ENCODE peak calls at places on chromosomes 13 and 19, in four cellular contexts. C is IMR-90, F is mammary epithelial cell, H is neural progenitor cell. D is an unnamed sample.

GRCh38 chr13:77979721-77980377 is 61.2 kb upstream of the EDNRB start:
- DNase-seq in C (no peak), F (no peak), H (no peak), D (no peak)

GRCh38 chr13:110133425-110134235 is 173.3 kb downstream of the COL4A1 start:
- DNase-seq in C (no peak), F (no peak), H (no peak), D (no peak)

GRCh38 chr19:42552086-42553065 is 24.1 kb upstream of the CEACAM1 start:
- DNase-seq in C (no peak), F (no peak), H (no peak), D (no peak)

GRCh38 chr13:36207672-36208071 is 6.7 kb downstream of the SOHLH2 start:
- DNase-seq in C (no peak), F (no peak), H (no peak), D (no peak)

GRCh38 chr13:46168341-46168740 is 13.6 kb downstream of the LCP1 start:
- DNase-seq in C (no peak), F (peak; percentile 82), H (no peak), D (no peak)

GRCh38 chr19:50322931-50323781 is 6.0 kb downstream of the KCNC3 start:
- DNase-seq in C (no peak), F (no peak), H (no peak), D (peak; percentile 28)

GRCh38 chr19:53037101-53038097 is 7.1 kb upstream of the ERVV-2 start:
- DNase-seq in C (peak; percentile 41), F (peak; percentile 53), H (peak; percentile 18), D (peak; percentile 68)

GRCh38 chr19:2016041-2016807 is 710 bp upstream of the BTBD2 start:
- DNase-seq in C (peak; percentile 81), F (peak; percentile 66), H (peak; percentile 78), D (peak; percentile 91)

GRCh38 chr13:109509154-109509905 is 277.1 kb downstream of the IRS2 start:
- DNase-seq in C (peak; percentile 66), F (peak; percentile 60), H (no peak), D (no peak)

GRCh38 chr13:46405457-46405856 is 18.4 kb upstream of the RUBCNL start:
- DNase-seq in C (no peak), F (no peak), H (no peak), D (no peak)

GRCh38 chr13:32426191-32426980 is 1.5 kb downstream of the N4BP2L1 start:
- DNase-seq in C (no peak), F (no peak), H (no peak), D (no peak)

GRCh38 chr13:39037410-39037879 is 444 bp downstream of the PROSER1 start:
- DNase-seq in C (no peak), F (no peak), H (no peak), D (no peak)

GRCh38 chr13:39037880-39038568 is at the start of the genes NHLRC3 and PROSER1:
- DNase-seq in C (peak; percentile 88), F (peak; percentile 91), H (peak; percentile 94), D (peak; percentile 79)

GRCh38 chr13:39039033-39039432 is 777 bp downstream of the NHLRC3 start:
- DNase-seq in C (no peak), F (no peak), H (no peak), D (no peak)

GRCh38 chr13:39040206-39040605 is 1.9 kb downstream of the NHLRC3 start:
- DNase-seq in C (no peak), F (no peak), H (no peak), D (no peak)

DNA sequence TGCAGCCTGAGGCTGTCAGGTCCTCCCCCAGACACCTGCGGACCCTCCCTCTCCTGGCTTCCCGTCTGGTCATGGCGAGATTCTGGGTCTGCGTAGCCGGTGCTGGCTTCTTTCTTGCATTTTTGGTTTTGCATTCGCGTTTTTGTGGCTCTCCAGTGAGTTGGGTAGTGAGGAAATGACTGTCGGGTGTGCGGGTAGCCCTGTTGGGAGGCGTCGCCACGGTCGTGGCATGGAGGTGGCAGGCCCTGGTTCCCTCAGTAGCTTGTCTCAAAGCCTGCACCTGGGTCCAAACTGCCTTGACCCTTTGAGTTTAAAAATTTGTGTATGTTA is 278 bp downstream of the NHLRC3 start:
- DNase-seq in C (no peak), F (peak; percentile 48), H (no peak), D (no peak)
- H3K4me3 ChIP-seq in C (peak overlapping the region; percentile 85), F (peak overlapping the region; percentile 77), H (peak overlapping the region; percentile 94), D (peak overlapping the region; percentile 93)

GRCh38 chr19:12610540-12611360 is at the start of the genes ZNF490 and ZNF791:
- DNase-seq in C (peak; percentile 97), F (peak; percentile 95), H (peak; percentile 99), D (peak; percentile 97)
- H3K36me3 ChIP-seq in C (peaks cover 28% of the 10 kb centered on the region), F (peaks cover 1% of the 10 kb centered on the region), H (no peaks in the 10 kb centered on the region), D (peaks cover 4% of the 10 kb centered on the region)

GRCh38 chr13:60162096-60162495 is 1.6 kb downstream of the DIAPH3 start:
- DNase-seq in C (peak; percentile 6), F (peak; percentile 18), H (no peak), D (no peak)

GRCh38 chr13:60167121-60167520 is 3.4 kb upstream of the DIAPH3 start:
- DNase-seq in C (no peak), F (no peak), H (no peak), D (no peak)

GRCh38 chr13:60164490-60164889 is 762 bp upstream of the DIAPH3 start:
- DNase-seq in C (peak; percentile 2), F (no peak), H (peak; percentile 19), D (peak; percentile 16)

GRCh38 chr13:60163525-60164471 is at the start of gene DIAPH3:
- DNase-seq in C (peak; percentile 95), F (peak; percentile 94), H (peak; percentile 99), D (peak; percentile 92)

DNA sequence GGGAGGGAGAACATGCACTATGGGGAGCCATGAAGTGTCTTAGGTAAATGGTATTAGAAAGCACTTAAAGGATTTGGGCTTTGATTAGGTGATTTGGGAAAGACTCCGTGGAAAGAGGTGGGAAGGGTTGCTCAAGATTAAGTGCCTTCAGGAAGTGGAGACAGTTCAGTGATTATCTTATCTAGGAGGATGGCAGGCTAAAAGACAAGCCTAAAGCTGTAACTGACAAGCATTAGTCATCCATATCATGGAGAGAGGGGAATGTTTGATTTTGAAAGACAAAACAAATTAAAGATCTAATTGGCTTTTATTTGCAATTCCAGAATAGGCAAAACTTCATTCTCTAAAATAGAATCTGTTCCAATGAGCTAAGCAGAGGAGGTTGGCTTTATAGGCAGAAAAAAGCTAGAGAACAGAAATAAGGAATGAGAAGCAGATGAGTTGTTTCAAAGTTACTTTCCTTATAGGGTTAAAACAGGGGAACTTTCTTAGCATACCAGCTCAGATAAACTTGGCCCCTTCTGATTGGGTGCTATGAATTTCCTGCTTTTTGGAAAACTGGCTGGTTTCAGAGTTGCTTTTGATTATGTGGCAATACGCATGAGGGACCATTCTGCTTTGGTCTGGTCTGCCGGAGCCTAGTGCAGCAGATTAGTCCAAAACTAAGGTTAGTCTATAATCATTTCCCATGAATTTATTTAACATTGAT is 1.8 kb upstream of the DIAPH3 start:
- DNase-seq in C (peak; percentile 75), F (no peak), H (no peak), D (no peak)
- H3K4me3 ChIP-seq in C (peak overlapping the region; percentile 1), F (no peak overlapping the region), H (peak overlapping the region; percentile 98), D (no peak overlapping the region)

DNA sequence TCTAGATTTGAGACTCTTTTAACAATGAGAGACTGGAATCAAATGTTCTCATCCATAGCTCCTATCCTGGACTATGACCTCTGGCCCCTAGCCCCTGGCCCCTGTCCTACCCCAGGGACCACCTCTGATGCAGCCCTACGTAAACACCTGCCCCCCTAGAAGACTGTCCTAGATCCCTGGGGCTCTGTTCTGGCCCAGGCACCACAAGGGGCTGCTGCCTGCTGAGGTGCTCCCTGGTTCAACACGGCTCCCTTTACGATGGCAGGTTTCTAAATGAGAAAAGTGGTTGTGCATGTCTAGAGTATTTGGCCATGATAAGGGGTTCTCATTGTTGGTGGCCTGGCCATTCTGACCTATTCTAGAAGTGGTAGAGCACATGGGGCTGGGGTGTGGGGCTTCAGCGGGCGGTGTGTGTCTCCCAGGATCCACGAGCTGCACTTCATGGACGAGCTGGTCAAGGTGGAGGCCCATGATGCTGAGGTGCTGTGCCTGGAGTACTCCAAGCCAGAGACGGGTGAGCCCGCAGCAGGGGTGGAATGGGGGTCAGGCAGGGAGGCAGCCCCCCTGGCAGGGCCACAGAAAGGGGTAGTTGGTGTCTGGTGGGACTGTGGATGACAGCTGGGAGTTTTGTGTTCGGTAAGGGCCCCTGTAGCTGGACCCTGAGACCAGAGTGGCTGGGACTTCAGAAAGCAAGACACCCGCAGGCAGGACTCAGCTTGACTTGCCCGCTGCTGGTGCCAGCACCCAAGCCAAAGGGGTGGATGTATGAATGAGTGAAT is 26.5 kb upstream of the OVOL3 start:
- DNase-seq in C (no peak), F (no peak), H (no peak), D (no peak)
- H3K36me3 ChIP-seq in C (peaks cover 21% of the 10 kb centered on the region), F (peaks cover 5% of the 10 kb centered on the region), H (peaks cover 3% of the 10 kb centered on the region), D (peaks cover 48% of the 10 kb centered on the region)

GRCh38 chr19:7633619-7634018 is at the start of gene PCP2:
- DNase-seq in C (no peak), F (no peak), H (no peak), D (no peak)
- H3K4me3 ChIP-seq in C (no peak within 1 kb of the TSS), F (no peak within 1 kb of the TSS), H (no peak within 1 kb of the TSS), D (no peak within 1 kb of the TSS)

GRCh38 chr19:10143700-10144099 is 24.0 kb upstream of the EIF3G start:
- DNase-seq in C (no peak), F (no peak), H (no peak), D (no peak)
- H3K36me3 ChIP-seq in C (peaks cover 75% of the 10 kb centered on the region), F (peaks cover 50% of the 10 kb centered on the region), H (no peaks in the 10 kb centered on the region), D (peaks cover 64% of the 10 kb centered on the region)